ENCODE peak calls at places on chromosomes 6 and 20, in five cellular contexts. T is mesenchymal stem cell, U is H1, G is IMR-90, B is trophoblast cell. R is an unnamed sample.

GRCh38 chr6:131510094-131510493 is 62.9 kb upstream of the ARG1 start:
- DNase-seq in U (no peak), B (no peak), T (no peak), G (no peak), R (no peak)

GRCh38 chr6:133645000-133645619 is 243.8 kb upstream of the TCF21 start:
- DNase-seq in T (peak), G (peak), B (no peak), U (no peak), R (no peak)

GRCh38 chr6:107132330-107132954 is 17.1 kb upstream of the BEND3 start:
- DNase-seq in B (peak), T (peak), G (no peak), U (no peak), R (no peak)

GRCh38 chr6:122681715-122682114 is 71.5 kb downstream of the PKIB start:
- DNase-seq in U (no peak), G (no peak), B (no peak), T (no peak), R (no peak)

GRCh38 chr20:43963872-43964791 is 49.5 kb downstream of the TOX2 start:
- DNase-seq in U (no peak), T (peak), G (peak), B (no peak), R (no peak)

GRCh38 chr20:50575869-50576720 is 65.9 kb downstream of the PTPN1 start:
- DNase-seq in B (peak), T (peak), U (peak), G (peak), R (peak)

GRCh38 chr6:37007340-37008043 is 2.0 kb downstream of the FGD2 start:
- DNase-seq in T (no peak), U (no peak), G (no peak), B (peak), R (no peak)

GRCh38 chr6:165439928-165440554 is 130.6 kb upstream of the C6orf118 start:
- DNase-seq in B (peak), T (peak), G (peak), U (no peak), R (peak)

GRCh38 chr6:47413752-47414516 is 63.7 kb upstream of the CD2AP start:
- DNase-seq in U (no peak), T (peak), B (peak), G (peak), R (peak)

GRCh38 chr6:47203266-47203967 is 106.3 kb downstream of the TNFRSF21 start:
- DNase-seq in G (peak), T (peak), U (no peak), B (no peak), R (no peak)

GRCh38 chr20:49631074-49631716 is 63.3 kb upstream of the PTGIS start:
- DNase-seq in T (peak), G (peak), B (peak), U (no peak), R (no peak)

GRCh38 chr6:3585320-3585935 is 128.6 kb upstream of the SLC22A23 start:
- DNase-seq in B (peak), T (peak), G (peak), U (no peak), R (no peak)

GRCh38 chr20:34211591-34211990 is 29.6 kb upstream of the ASIP start:
- DNase-seq in B (no peak), U (no peak), G (no peak), T (no peak), R (no peak)

GRCh38 chr6:78483141-78483540 is 384.2 kb upstream of the IRAK1BP1 start:
- DNase-seq in G (no peak), T (no peak), B (no peak), U (no peak), R (no peak)

GRCh38 chr6:1736346-1737105 is 126.8 kb downstream of the FOXC1 start:
- DNase-seq in T (no peak), G (peak), B (no peak), U (no peak), R (no peak)

GRCh38 chr6:10479939-10480700 is 41.0 kb upstream of the GCNT2 start:
- DNase-seq in G (no peak), T (no peak), B (no peak), U (no peak), R (no peak)

GRCh38 chr6:158653577-158654354 is 3.9 kb downstream of the SYTL3 start:
- DNase-seq in U (no peak), B (peak), T (peak), G (peak), R (no peak)

GRCh38 chr6:163554663-163555062 is 140.1 kb downstream of the QKI start:
- DNase-seq in G (peak), U (peak), T (peak), B (peak), R (no peak)

GRCh38 chr6:44203955-44204354 is 12.8 kb upstream of the MYMX start:
- DNase-seq in U (no peak), T (no peak), G (no peak), B (peak), R (no peak)

GRCh38 chr6:75642314-75642713 is 40.6 kb downstream of the SENP6 start:
- DNase-seq in G (no peak), U (no peak), B (no peak), T (no peak), R (no peak)

GRCh38 chr20:63566395-63567131 is 7.5 kb downstream of the HELZ2 start:
- DNase-seq in B (no peak), U (no peak), G (no peak), T (no peak), R (no peak)

GRCh38 chr6:170182781-170183120 is 108.1 kb downstream of the DLL1 start:
- DNase-seq in B (no peak), U (no peak), G (no peak), T (no peak), R (no peak)

DNA sequence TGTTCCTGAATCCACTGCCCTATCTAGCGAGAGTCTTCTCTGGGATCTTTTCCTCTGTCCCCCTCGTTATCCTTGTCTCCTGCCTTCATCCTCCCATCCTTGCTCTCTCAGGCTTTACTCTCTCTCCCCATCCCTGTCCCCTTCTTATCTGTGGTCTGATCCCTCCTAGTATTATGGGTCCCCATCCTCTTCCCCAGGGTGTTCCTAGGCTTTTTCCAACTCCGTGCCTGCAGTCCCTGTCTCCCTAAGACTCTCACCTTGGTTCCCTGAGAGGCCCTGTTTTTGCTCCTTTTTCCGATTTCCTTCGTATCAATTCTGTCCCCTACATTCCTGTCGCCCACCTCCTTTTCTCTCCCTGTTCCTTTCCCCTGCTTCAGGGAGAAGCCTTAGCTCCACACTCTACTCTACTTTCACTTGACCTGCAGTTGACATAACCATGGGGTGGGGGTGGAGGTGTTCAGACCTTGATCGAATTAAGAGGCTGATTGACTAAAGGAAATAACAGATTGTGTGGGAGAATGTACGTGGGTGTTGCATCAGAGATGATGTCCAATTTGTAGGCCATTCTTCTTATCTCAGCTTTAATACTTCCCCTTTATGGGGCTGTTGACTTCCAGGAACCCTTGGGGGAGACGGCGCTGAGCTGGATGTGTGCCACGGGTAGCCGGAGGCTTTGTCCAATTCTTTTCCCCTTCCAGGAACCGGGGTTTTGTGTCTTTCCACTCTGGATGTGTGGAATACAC is 905 bp downstream of the PPARD start:
- DNase-seq in U (no peak), B (peak), G (peak), T (no peak), R (no peak)
- H3K14ac ChIP-seq in U (no peak), B (peak), G (peak), T (peak), R (no peak)

DNA sequence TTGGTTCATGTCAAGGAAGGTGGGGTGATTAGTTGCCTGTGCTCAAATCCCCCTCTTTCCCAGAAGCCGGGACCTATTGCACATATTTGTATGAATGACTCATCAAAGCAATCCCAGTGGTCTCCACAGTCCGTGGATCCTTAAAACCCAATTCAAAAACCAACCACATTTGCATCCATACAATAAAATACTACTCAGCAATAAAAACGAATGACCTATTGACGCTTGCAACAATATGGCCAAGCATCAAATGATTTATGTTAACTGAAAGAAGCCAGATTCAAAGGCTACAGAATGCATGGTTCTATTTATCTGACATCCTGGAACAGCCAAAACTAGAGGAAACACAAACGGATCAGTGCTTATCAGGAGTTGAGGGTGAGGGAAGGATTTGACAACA is 275.4 kb downstream of the PTPRT start:
- DNase-seq in U (no peak), T (no peak), G (no peak), B (no peak), R (no peak)
- H3K18ac ChIP-seq in U (no peak), T (no peak), G (no peak), B (no peak), R (no peak)

GRCh38 chr6:56695702-56696101 is 53.0 kb upstream of the DST start:
- DNase-seq in G (peak), B (no peak), U (no peak), T (no peak), R (no peak)

GRCh38 chr6:56691201-56691595 is 48.5 kb upstream of the DST start:
- DNase-seq in U (no peak), G (no peak), B (no peak), T (no peak), R (no peak)

GRCh38 chr6:56692586-56693245 is 50.0 kb upstream of the DST start:
- DNase-seq in U (no peak), T (peak), G (peak), B (peak), R (no peak)

GRCh38 chr6:56693988-56694387 is 51.3 kb upstream of the DST start:
- DNase-seq in T (no peak), G (no peak), U (no peak), B (no peak), R (no peak)

DNA sequence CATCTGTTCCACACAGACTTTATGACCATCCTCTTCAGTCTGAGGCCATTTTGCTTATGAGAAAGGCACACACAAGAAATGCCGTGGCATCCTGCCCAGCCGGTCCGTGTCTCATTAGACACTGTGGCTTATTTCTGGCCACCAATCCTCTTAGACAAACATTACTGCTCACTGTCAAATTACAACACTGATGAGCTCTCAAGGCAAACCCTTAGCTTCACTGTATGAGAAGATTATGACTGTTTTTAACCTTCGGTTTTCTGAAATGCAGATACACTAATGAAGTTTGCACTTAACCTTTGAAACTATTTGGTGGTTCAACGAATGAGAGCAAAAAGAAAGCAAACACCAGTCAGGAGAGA is 50.5 kb upstream of the DST start:
- DNase-seq in B (peak), T (peak), U (no peak), G (peak), R (no peak)
- H3K4me3 ChIP-seq in B (no peak), T (peak), U (no peak), G (peak), R (no peak)

GRCh38 chr20:61814244-61814643 is 251.4 kb downstream of the TAF4 start:
- DNase-seq in B (no peak), G (no peak), T (no peak), U (no peak), R (no peak)
- H3K14ac ChIP-seq in B (no peak), G (no peak), T (no peak), U (no peak), R (peak)

DNA sequence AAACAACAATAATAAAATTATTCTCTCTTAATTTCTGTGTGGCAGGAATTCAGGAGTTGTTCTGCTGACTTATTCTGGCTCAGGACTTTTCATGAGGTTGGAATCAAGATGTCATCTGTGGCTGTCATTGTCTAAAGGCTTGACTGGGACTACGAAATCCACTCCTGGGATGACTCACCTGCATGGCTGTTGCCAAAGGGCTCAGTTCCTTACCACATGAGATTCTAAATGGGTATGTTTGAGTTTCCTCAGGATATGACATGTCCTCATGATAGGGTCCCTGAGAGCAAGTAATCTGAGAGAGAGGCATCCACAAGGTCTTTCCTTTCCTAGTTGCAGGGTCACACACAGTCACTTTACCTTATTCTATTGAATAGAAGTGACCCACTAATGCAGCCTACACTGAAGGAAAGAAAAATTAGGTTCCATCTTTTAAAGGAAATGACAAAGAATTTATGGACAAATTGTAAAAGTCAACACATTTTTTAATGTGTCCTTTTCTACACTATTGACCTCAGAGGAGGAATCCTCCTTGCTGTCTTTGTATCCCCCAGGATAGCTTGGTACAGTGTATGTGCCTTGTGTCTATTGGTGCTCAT is 1025.1 kb upstream of the GJE1 start:
- DNase-seq in T (peak), G (peak), B (peak), U (no peak), R (no peak)
- H3K18ac ChIP-seq in T (no peak), G (no peak), B (no peak), U (no peak), R (peak)

GRCh38 chr6:100465701-100466409 is 1.1 kb upstream of the SIM1 start:
- DNase-seq in U (no peak), T (peak), G (no peak), B (no peak), R (peak)
- H3K4me3 ChIP-seq in U (peak), T (peak), G (no peak), B (no peak), R (no peak)

GRCh38 chr6:152220785-152221184 is 413.3 kb downstream of the ESR1 start:
- DNase-seq in U (no peak), B (no peak), T (no peak), G (no peak), R (no peak)
- H3K14ac ChIP-seq in U (no peak), B (no peak), T (no peak), G (no peak), R (no peak)